ENCODE peak calls at places on chromosomes 2 and 18, in seven cellular contexts. R, T, Q, G, F, Y and O are unnamed samples. For H3K27me3, the result is how much of the 10 kb centered on the place peaks cover.

GRCh38 chr2:233371608-233372007 is 17.3 kb downstream of the DGKD start:
- DNase-seq in R (no peak), T (no peak), Q (no peak), G (no peak), F (no peak), Y (no peak), O (no peak)

GRCh38 chr2:206378835-206379234 is 64.5 kb upstream of the ADAM23 start:
- DNase-seq in R (no peak), T (no peak), Q (no peak), G (no peak), F (no peak), Y (no peak), O (no peak)

GRCh38 chr18:76805221-76805620 is 17.1 kb upstream of the ZNF236 start:
- DNase-seq in R (no peak), T (no peak), Q (no peak), G (no peak), F (no peak), Y (no peak), O (no peak)

GRCh38 chr2:106192752-106193490 is 1.2 kb downstream of the UXS1 start:
- DNase-seq in R (no peak), T (peak), Q (no peak), G (no peak), F (peak), Y (no peak), O (peak)

GRCh38 chr18:62183578-62184195 is 3.2 kb downstream of the PIGN start:
- DNase-seq in R (no peak), T (no peak), Q (no peak), G (no peak), F (peak), Y (no peak), O (peak)

GRCh38 chr2:65267008-65267407 is 39.4 kb downstream of the ACTR2 start:
- DNase-seq in R (no peak), T (no peak), Q (no peak), G (no peak), F (no peak), Y (no peak), O (no peak)

GRCh38 chr18:6627621-6628020 is 101.9 kb upstream of the ARHGAP28 start:
- DNase-seq in R (no peak), T (no peak), Q (no peak), G (no peak), F (no peak), Y (no peak), O (no peak)

GRCh38 chr2:153946036-153946435 is 74.3 kb downstream of the GALNT13 start:
- DNase-seq in R (no peak), T (no peak), Q (no peak), G (no peak), F (no peak), Y (no peak), O (no peak)

GRCh38 chr2:113169002-113169530 is 4.7 kb upstream of the PSD4 start:
- DNase-seq in R (no peak), T (no peak), Q (no peak), G (no peak), F (no peak), Y (no peak), O (no peak)

GRCh38 chr2:43238176-43238575 is 11.8 kb upstream of the ZFP36L2 start:
- DNase-seq in R (no peak), T (no peak), Q (no peak), G (no peak), F (no peak), Y (no peak), O (no peak)

GRCh38 chr18:44758821-44759624 is 78.3 kb downstream of the SETBP1 start:
- DNase-seq in R (no peak), T (peak), Q (no peak), G (no peak), F (no peak), Y (no peak), O (no peak)

GRCh38 chr2:188278388-188279092 is 13.1 kb upstream of the GULP1 start:
- DNase-seq in R (no peak), T (no peak), Q (no peak), G (no peak), F (no peak), Y (no peak), O (no peak)

GRCh38 chr2:9761547-9761946 is 81.7 kb upstream of the TAF1B start:
- DNase-seq in R (no peak), T (no peak), Q (no peak), G (no peak), F (no peak), Y (no peak), O (no peak)

GRCh38 chr2:218882866-218883366 is 2.3 kb downstream of the WNT10A start:
- DNase-seq in R (no peak), T (no peak), Q (no peak), G (no peak), F (no peak), Y (no peak), O (no peak)

GRCh38 chr2:10235909-10236550 is 66.7 kb upstream of the HPCAL1 start:
- DNase-seq in R (no peak), T (no peak), Q (peak), G (no peak), F (no peak), Y (no peak), O (no peak)

GRCh38 chr18:23578891-23579653 is 7.2 kb downstream of the NPC1 start:
- DNase-seq in R (no peak), T (no peak), Q (no peak), G (no peak), F (no peak), Y (no peak), O (no peak)

GRCh38 chr18:33577688-33578370 is at the start of gene ASXL3:
- DNase-seq in R (no peak), T (peak), Q (peak), G (peak), F (no peak), Y (peak), O (peak)

GRCh38 chr2:196798980-196799379 is 503 bp downstream of the GTF3C3 start:
- DNase-seq in R (no peak), T (no peak), Q (no peak), G (no peak), F (no peak), Y (no peak), O (no peak)

GRCh38 chr18:22465859-22466602 is 48.3 kb upstream of the CTAGE1 start:
- DNase-seq in R (no peak), T (no peak), Q (no peak), G (no peak), F (peak), Y (no peak), O (peak)

GRCh38 chr2:189281151-189281550 is 101.6 kb upstream of the COL5A2 start:
- DNase-seq in R (no peak), T (no peak), Q (no peak), G (no peak), F (no peak), Y (no peak), O (no peak)

GRCh38 chr2:152493417-152493816 is 158.4 kb downstream of the FMNL2 start:
- DNase-seq in R (no peak), T (no peak), Q (no peak), G (no peak), F (no peak), Y (no peak), O (no peak)

GRCh38 chr18:72456802-72457201 is 87.3 kb downstream of the CBLN2 start:
- DNase-seq in R (no peak), T (no peak), Q (no peak), G (no peak), F (no peak), Y (no peak), O (no peak)

GRCh38 chr2:233290446-233290845 is 17.2 kb upstream of the SAG start:
- DNase-seq in R (no peak), T (no peak), Q (no peak), G (no peak), F (no peak), Y (no peak), O (no peak)

GRCh38 chr2:67309281-67309680 is 87.9 kb upstream of the ETAA1 start:
- DNase-seq in R (no peak), T (no peak), Q (no peak), G (no peak), F (no peak), Y (no peak), O (no peak)

GRCh38 chr2:190858817-190859216 is 21.8 kb upstream of the GLS start:
- DNase-seq in R (no peak), T (no peak), Q (no peak), G (no peak), F (no peak), Y (no peak), O (no peak)

GRCh38 chr2:23402205-23402740 is 17.3 kb downstream of the KLHL29 start:
- DNase-seq in R (no peak), T (no peak), Q (no peak), G (no peak), F (no peak), Y (no peak), O (no peak)

GRCh38 chr2:238857929-238858328 is 10.0 kb downstream of the TWIST2 start:
- DNase-seq in R (no peak), T (no peak), Q (no peak), G (no peak), F (no peak), Y (no peak), O (no peak)

GRCh38 chr2:99867690-99868089 is 274.7 kb downstream of the AFF3 start:
- DNase-seq in R (no peak), T (no peak), Q (no peak), G (no peak), F (no peak), Y (no peak), O (no peak)

GRCh38 chr2:47950340-47951280 is 44.3 kb upstream of the FBXO11 start:
- DNase-seq in R (no peak), T (no peak), Q (no peak), G (no peak), F (no peak), Y (no peak), O (no peak)

GRCh38 chr18:77099501-77100370 is 32.8 kb downstream of the MBP start:
- DNase-seq in R (no peak), T (no peak), Q (no peak), G (no peak), F (no peak), Y (no peak), O (no peak)

GRCh38 chr2:165070089-165070488 is 114.8 kb upstream of the SLC38A11 start:
- DNase-seq in R (no peak), T (no peak), Q (no peak), G (no peak), F (no peak), Y (no peak), O (no peak)

GRCh38 chr2:26727641-26728561 is 35.4 kb downstream of the KCNK3 start:
- DNase-seq in R (no peak), T (no peak), Q (peak), G (no peak), F (no peak), Y (no peak), O (no peak)

GRCh38 chr2:9152975-9153402 is 53.6 kb upstream of the ASAP2 start:
- DNase-seq in R (no peak), T (no peak), Q (no peak), G (no peak), F (no peak), Y (no peak), O (no peak)

GRCh38 chr2:17245921-17246320 is 272.3 kb downstream of the RAD51AP2 start:
- DNase-seq in R (no peak), T (no peak), Q (no peak), G (no peak), F (no peak), Y (no peak), O (no peak)

GRCh38 chr2:223674998-223675609 is 72.9 kb upstream of the SCG2 start:
- DNase-seq in R (no peak), T (no peak), Q (no peak), G (no peak), F (no peak), Y (no peak), O (peak)

DNA sequence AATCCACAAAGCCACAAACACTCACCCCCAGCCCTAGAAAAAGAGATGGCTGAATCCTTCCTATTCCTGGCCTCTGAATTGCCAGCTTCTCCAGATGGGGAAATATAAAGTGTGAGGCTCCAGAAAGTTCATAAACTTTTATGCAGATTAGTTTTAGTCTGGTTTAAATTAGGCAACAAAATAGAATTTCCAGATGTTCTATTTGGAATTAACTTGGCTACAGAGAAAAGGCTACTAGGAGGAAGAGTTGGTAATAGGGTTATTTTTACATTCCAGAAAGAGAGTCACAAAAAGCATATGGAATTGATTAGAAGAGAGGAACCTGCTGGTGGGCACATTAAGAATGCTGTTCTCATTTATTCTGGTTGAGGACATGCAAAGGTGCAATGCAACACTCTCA is 55.9 kb downstream of the EN1 start:
- DNase-seq in R (no peak), T (no peak), Q (no peak), G (no peak), F (no peak), Y (no peak), O (no peak)
- H3K27me3 ChIP-seq in R (under half), T (under half), Q (under half), G (under half), F (under half), Y (under half), O (under half)

DNA sequence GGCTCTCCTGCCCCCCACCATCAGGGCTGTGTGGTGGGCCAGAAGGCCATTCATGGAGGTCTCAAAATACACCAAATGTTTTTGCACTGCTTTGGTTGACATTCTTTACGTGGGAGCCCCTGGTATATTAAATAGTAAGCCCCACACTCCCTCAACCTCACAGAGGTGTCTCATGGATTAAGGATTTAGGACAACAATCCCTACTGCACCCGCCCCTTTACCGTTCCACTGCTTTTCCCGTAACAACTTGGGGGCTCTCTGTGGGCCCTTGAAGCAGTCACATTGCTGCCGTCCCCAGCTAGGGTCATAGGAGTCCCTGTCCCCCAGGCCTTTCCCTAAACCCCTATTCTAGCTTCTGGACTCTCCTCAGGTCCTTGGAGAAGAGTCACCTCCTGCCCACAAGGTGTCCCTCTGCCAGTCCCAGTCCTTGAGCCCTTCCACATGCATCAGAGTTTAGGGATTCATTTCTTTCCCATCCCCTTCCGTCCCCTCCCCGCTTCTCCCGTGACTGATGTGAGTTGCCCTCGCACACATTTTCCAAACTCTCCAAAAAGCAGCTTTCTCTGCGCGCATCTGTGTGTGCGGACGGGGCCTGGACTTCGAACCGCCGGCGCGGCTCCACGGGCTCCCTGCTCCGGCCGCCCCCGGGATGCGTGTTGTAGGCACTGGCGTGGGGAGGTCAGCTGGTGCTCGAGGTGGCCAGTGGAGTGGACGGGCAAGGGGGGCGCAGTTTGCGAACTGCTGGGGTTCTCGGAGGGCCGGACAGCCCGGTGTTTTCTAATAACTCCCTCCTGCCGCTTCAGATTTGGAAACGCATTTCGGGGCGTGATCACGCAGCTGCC is 84.8 kb downstream of the LYPD1 start:
- DNase-seq in R (no peak), T (no peak), Q (no peak), G (no peak), F (no peak), Y (no peak), O (no peak)
- H3K27me3 ChIP-seq in R (under half), T (under half), Q (under half), G (under half), F (under half), Y (under half), O (under half)

GRCh38 chr2:197938555-197938954 is 134.2 kb downstream of the PLCL1 start:
- DNase-seq in R (no peak), T (no peak), Q (no peak), G (no peak), F (no peak), Y (no peak), O (no peak)
- H3K27me3 ChIP-seq in R (under half), T (under half), Q (under half), G (under half), F (under half), Y (under half), O (under half)

GRCh38 chr18:3709166-3709565 is 259.2 kb downstream of the TGIF1 start:
- DNase-seq in R (no peak), T (no peak), Q (no peak), G (no peak), F (no peak), Y (no peak), O (no peak)

GRCh38 chr18:3713166-3713565 is 263.2 kb downstream of the TGIF1 start:
- DNase-seq in R (no peak), T (no peak), Q (no peak), G (no peak), F (no peak), Y (no peak), O (no peak)

GRCh38 chr18:3713708-3714107 is 263.7 kb downstream of the TGIF1 start:
- DNase-seq in R (no peak), T (no peak), Q (no peak), G (no peak), F (no peak), Y (no peak), O (no peak)

GRCh38 chr18:3712485-3712884 is 262.5 kb downstream of the TGIF1 start:
- DNase-seq in R (no peak), T (no peak), Q (no peak), G (no peak), F (no peak), Y (no peak), O (no peak)

DNA sequence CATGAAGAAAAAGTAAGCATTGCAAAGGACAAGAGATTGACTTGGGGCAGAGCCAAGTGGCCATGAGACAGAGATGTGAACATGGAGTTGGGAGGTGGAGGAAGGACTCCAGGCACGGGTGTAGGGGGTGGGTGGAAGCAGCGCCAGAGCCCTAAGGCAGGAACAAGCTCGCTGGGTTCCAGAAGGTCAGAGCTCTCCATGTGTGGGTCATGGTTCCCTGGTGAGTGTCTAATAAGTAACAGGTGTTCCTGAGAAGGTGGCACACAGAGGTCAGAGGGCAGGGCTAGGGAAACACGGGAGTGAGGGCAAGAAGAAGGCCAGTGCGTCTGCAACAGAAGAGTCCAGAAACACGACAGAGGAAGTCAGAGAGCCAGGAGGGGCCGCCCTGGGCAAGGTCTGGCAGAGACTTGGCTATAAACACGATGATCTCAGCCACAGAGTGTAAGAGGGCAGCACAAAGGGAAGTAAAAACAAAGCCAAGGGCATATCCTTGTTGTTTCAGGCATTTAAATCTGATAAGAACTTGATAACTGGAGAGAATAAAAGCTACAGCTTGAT is 260.8 kb downstream of the TGIF1 start:
- DNase-seq in R (no peak), T (peak), Q (no peak), G (peak), F (no peak), Y (peak), O (peak)
- H3K27me3 ChIP-seq in R (under half), T (under half), Q (under half), G (under half), F (under half), Y (under half), O (under half)

DNA sequence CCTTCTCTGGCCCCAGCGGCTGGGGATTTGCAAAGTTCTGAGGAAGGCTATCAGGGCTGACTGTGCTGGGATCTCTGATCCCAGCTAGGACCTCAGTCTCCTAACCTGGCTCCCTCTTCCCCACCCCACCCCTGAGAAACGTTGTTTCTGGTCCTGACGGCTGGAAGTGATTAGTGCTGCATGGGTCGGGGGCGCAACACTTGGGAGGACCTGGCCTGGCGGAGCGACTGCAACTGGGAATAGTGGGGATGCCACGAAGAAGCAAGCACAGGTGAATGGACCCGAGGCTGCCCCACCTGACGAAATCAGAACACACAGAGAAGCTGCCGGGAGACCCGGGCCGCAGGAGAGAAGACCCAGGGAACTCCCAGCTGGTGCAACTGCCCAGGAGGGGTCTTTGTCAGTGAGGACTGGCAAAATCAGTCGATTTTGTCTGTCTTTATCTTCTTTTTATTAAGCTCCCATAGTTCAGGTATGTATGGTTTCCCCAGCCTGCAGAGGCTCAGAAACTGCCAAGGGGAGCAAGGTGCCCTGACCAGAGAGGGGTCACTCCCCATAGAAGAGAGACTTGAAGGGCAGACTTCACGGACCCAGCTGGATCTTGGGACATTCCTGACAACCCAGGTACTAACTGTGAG is 656 bp upstream of the LBX2 start:
- DNase-seq in R (no peak), T (no peak), Q (no peak), G (no peak), F (no peak), Y (no peak), O (no peak)
- H3K27me3 ChIP-seq in R (half or more), T (under half), Q (under half), G (half or more), F (under half), Y (under half), O (under half)

DNA sequence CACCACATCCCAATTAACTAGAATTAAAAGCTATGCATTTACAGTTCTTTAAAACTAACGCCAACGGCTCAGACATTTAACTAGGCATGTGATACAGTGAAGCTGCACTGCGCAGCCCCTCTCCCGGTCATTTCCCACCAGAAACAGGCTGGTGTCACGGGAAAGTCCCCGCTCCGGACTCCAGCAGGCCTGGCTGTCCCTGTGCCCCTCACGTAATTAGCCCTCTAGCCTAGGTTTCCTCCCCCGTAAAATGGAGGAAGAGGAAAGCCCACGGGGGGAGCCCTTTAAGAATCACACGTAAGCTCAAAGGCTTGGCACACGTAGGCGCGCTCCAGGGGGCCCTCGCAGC is 47.9 kb downstream of the KCNIP3 start:
- DNase-seq in R (no peak), T (no peak), Q (no peak), G (no peak), F (no peak), Y (no peak), O (no peak)
- H3K27me3 ChIP-seq in R (under half), T (under half), Q (under half), G (under half), F (under half), Y (under half), O (under half)